ENCODE peak calls at places on chromosomes 3 and 15, in ten cellular contexts. One of them, this sample, is unnamed.

GRCh38 chr3:184523825-184524615 is 37.6 kb upstream of the EPHB3 start:
- DNase-seq in spleen: no peak
- DNase-seq in foreskin fibroblast: peak
- DNase-seq in cardiac muscle cell: no peak
- DNase-seq in astrocyte of the spinal cord: peak
- DNase-seq in CD8-positive, alpha-beta T cell: no peak
- DNase-seq in endothelial cell of umbilical vein: peak
- DNase-seq in lung: no peak
- DNase-seq in bronchial epithelial cell: peak
- DNase-seq in keratinocyte: no peak
- DNase-seq in this sample: no peak

GRCh38 chr15:35481992-35482391 is 64.0 kb downstream of the DPH6 start:
- DNase-seq in spleen: no peak
- DNase-seq in foreskin fibroblast: peak
- DNase-seq in cardiac muscle cell: no peak
- DNase-seq in astrocyte of the spinal cord: peak
- DNase-seq in CD8-positive, alpha-beta T cell: no peak
- DNase-seq in endothelial cell of umbilical vein: peak
- DNase-seq in lung: no peak
- DNase-seq in bronchial epithelial cell: peak
- DNase-seq in keratinocyte: peak
- DNase-seq in this sample: no peak

GRCh38 chr3:171811913-171812321 is 1.6 kb upstream of the PLD1 start:
- DNase-seq in spleen: no peak
- DNase-seq in foreskin fibroblast: peak
- DNase-seq in cardiac muscle cell: no peak
- DNase-seq in astrocyte of the spinal cord: peak
- DNase-seq in CD8-positive, alpha-beta T cell: no peak
- DNase-seq in endothelial cell of umbilical vein: no peak
- DNase-seq in lung: no peak
- DNase-seq in bronchial epithelial cell: peak
- DNase-seq in keratinocyte: no peak
- DNase-seq in this sample: no peak

GRCh38 chr15:66155065-66155464 is 98.5 kb downstream of the MEGF11 start:
- DNase-seq in spleen: no peak
- DNase-seq in foreskin fibroblast: no peak
- DNase-seq in cardiac muscle cell: no peak
- DNase-seq in astrocyte of the spinal cord: no peak
- DNase-seq in CD8-positive, alpha-beta T cell: no peak
- DNase-seq in endothelial cell of umbilical vein: no peak
- DNase-seq in lung: no peak
- DNase-seq in bronchial epithelial cell: no peak
- DNase-seq in keratinocyte: no peak
- DNase-seq in this sample: no peak

GRCh38 chr15:49865925-49866757 is 245.3 kb downstream of the DTWD1 start:
- DNase-seq in spleen: no peak
- DNase-seq in foreskin fibroblast: no peak
- DNase-seq in cardiac muscle cell: no peak
- DNase-seq in astrocyte of the spinal cord: no peak
- DNase-seq in CD8-positive, alpha-beta T cell: no peak
- DNase-seq in endothelial cell of umbilical vein: no peak
- DNase-seq in lung: no peak
- DNase-seq in bronchial epithelial cell: peak
- DNase-seq in keratinocyte: no peak
- DNase-seq in this sample: no peak

GRCh38 chr3:141845407-141846049 is 30.9 kb upstream of the ATP1B3 start:
- DNase-seq in spleen: no peak
- DNase-seq in foreskin fibroblast: no peak
- DNase-seq in cardiac muscle cell: peak
- DNase-seq in astrocyte of the spinal cord: no peak
- DNase-seq in CD8-positive, alpha-beta T cell: peak
- DNase-seq in endothelial cell of umbilical vein: no peak
- DNase-seq in lung: no peak
- DNase-seq in bronchial epithelial cell: no peak
- DNase-seq in keratinocyte: no peak
- DNase-seq in this sample: no peak

GRCh38 chr3:52038227-52038626 is 18.1 kb downstream of the DUSP7 start:
- DNase-seq in spleen: no peak
- DNase-seq in foreskin fibroblast: no peak
- DNase-seq in cardiac muscle cell: no peak
- DNase-seq in astrocyte of the spinal cord: no peak
- DNase-seq in CD8-positive, alpha-beta T cell: no peak
- DNase-seq in endothelial cell of umbilical vein: no peak
- DNase-seq in lung: no peak
- DNase-seq in bronchial epithelial cell: peak
- DNase-seq in keratinocyte: no peak
- DNase-seq in this sample: no peak

GRCh38 chr15:86327230-86327865 is 247.7 kb downstream of the AGBL1 start:
- DNase-seq in spleen: no peak
- DNase-seq in foreskin fibroblast: no peak
- DNase-seq in cardiac muscle cell: no peak
- DNase-seq in astrocyte of the spinal cord: no peak
- DNase-seq in CD8-positive, alpha-beta T cell: no peak
- DNase-seq in endothelial cell of umbilical vein: no peak
- DNase-seq in lung: no peak
- DNase-seq in bronchial epithelial cell: peak
- DNase-seq in keratinocyte: no peak
- DNase-seq in this sample: no peak

GRCh38 chr3:52688266-52688665 is 2.4 kb downstream of the GNL3 start:
- DNase-seq in spleen: no peak
- DNase-seq in foreskin fibroblast: no peak
- DNase-seq in cardiac muscle cell: no peak
- DNase-seq in astrocyte of the spinal cord: no peak
- DNase-seq in CD8-positive, alpha-beta T cell: no peak
- DNase-seq in endothelial cell of umbilical vein: no peak
- DNase-seq in lung: no peak
- DNase-seq in bronchial epithelial cell: peak
- DNase-seq in keratinocyte: no peak
- DNase-seq in this sample: no peak

GRCh38 chr3:82790307-82791097 is 1029.1 kb upstream of the GBE1 start:
- DNase-seq in spleen: peak
- DNase-seq in foreskin fibroblast: no peak
- DNase-seq in cardiac muscle cell: no peak
- DNase-seq in astrocyte of the spinal cord: no peak
- DNase-seq in CD8-positive, alpha-beta T cell: no peak
- DNase-seq in endothelial cell of umbilical vein: no peak
- DNase-seq in lung: no peak
- DNase-seq in bronchial epithelial cell: no peak
- DNase-seq in keratinocyte: no peak
- DNase-seq in this sample: no peak

GRCh38 chr15:92069308-92070244 is 216.1 kb downstream of the SLCO3A1 start:
- DNase-seq in spleen: no peak
- DNase-seq in foreskin fibroblast: no peak
- DNase-seq in cardiac muscle cell: no peak
- DNase-seq in astrocyte of the spinal cord: peak
- DNase-seq in CD8-positive, alpha-beta T cell: peak
- DNase-seq in endothelial cell of umbilical vein: peak
- DNase-seq in lung: peak
- DNase-seq in bronchial epithelial cell: peak
- DNase-seq in keratinocyte: peak
- DNase-seq in this sample: no peak

GRCh38 chr3:126461450-126462070 is 14.1 kb downstream of the ZXDC start:
- DNase-seq in spleen: peak
- DNase-seq in foreskin fibroblast: no peak
- DNase-seq in cardiac muscle cell: no peak
- DNase-seq in astrocyte of the spinal cord: no peak
- DNase-seq in CD8-positive, alpha-beta T cell: no peak
- DNase-seq in endothelial cell of umbilical vein: no peak
- DNase-seq in lung: no peak
- DNase-seq in bronchial epithelial cell: no peak
- DNase-seq in keratinocyte: no peak
- DNase-seq in this sample: no peak

GRCh38 chr15:90838544-90838943 is 29.8 kb upstream of the FURIN start:
- DNase-seq in spleen: peak
- DNase-seq in foreskin fibroblast: no peak
- DNase-seq in cardiac muscle cell: no peak
- DNase-seq in astrocyte of the spinal cord: no peak
- DNase-seq in CD8-positive, alpha-beta T cell: no peak
- DNase-seq in endothelial cell of umbilical vein: no peak
- DNase-seq in lung: no peak
- DNase-seq in bronchial epithelial cell: no peak
- DNase-seq in keratinocyte: no peak
- DNase-seq in this sample: no peak

GRCh38 chr3:177521305-177521704 is 324.0 kb upstream of the TBL1XR1 start:
- DNase-seq in spleen: no peak
- DNase-seq in foreskin fibroblast: no peak
- DNase-seq in cardiac muscle cell: no peak
- DNase-seq in astrocyte of the spinal cord: no peak
- DNase-seq in CD8-positive, alpha-beta T cell: no peak
- DNase-seq in endothelial cell of umbilical vein: no peak
- DNase-seq in lung: peak
- DNase-seq in bronchial epithelial cell: peak
- DNase-seq in keratinocyte: no peak
- DNase-seq in this sample: peak

GRCh38 chr3:129626744-129627349 is 20.4 kb upstream of the PLXND1 start:
- DNase-seq in spleen: peak
- DNase-seq in foreskin fibroblast: peak
- DNase-seq in cardiac muscle cell: peak
- DNase-seq in astrocyte of the spinal cord: no peak
- DNase-seq in CD8-positive, alpha-beta T cell: peak
- DNase-seq in endothelial cell of umbilical vein: peak
- DNase-seq in lung: peak
- DNase-seq in bronchial epithelial cell: peak
- DNase-seq in keratinocyte: no peak
- DNase-seq in this sample: peak
- TF ChIP-seq CTCF in spleen: peak
- TF ChIP-seq CTCF in foreskin fibroblast: no peak
- TF ChIP-seq CTCF in cardiac muscle cell: no peak
- TF ChIP-seq CTCF in astrocyte of the spinal cord: no peak
- TF ChIP-seq CTCF in CD8-positive, alpha-beta T cell: no peak
- TF ChIP-seq CTCF in endothelial cell of umbilical vein: peak
- TF ChIP-seq CTCF in lung: no peak
- TF ChIP-seq CTCF in bronchial epithelial cell: no peak
- TF ChIP-seq CTCF in keratinocyte: no peak
- TF ChIP-seq CTCF in this sample: peak

GRCh38 chr3:169144691-169145090 is 518.8 kb downstream of the MECOM start:
- DNase-seq in spleen: no peak
- DNase-seq in foreskin fibroblast: no peak
- DNase-seq in cardiac muscle cell: no peak
- DNase-seq in astrocyte of the spinal cord: no peak
- DNase-seq in CD8-positive, alpha-beta T cell: no peak
- DNase-seq in endothelial cell of umbilical vein: peak
- DNase-seq in lung: no peak
- DNase-seq in bronchial epithelial cell: peak
- DNase-seq in keratinocyte: no peak
- DNase-seq in this sample: no peak
- H3K4me3 ChIP-seq in spleen: no peak
- H3K4me3 ChIP-seq in foreskin fibroblast: peak
- H3K4me3 ChIP-seq in cardiac muscle cell: no peak
- H3K4me3 ChIP-seq in astrocyte of the spinal cord: peak
- H3K4me3 ChIP-seq in CD8-positive, alpha-beta T cell: no peak
- H3K4me3 ChIP-seq in endothelial cell of umbilical vein: peak
- H3K4me3 ChIP-seq in lung: no peak
- H3K4me3 ChIP-seq in bronchial epithelial cell: peak
- H3K4me3 ChIP-seq in keratinocyte: no peak
- H3K4me3 ChIP-seq in this sample: peak

GRCh38 chr3:70224337-70224736 is 88.1 kb downstream of the MDFIC2 start:
- DNase-seq in spleen: no peak
- DNase-seq in foreskin fibroblast: no peak
- DNase-seq in cardiac muscle cell: no peak
- DNase-seq in astrocyte of the spinal cord: no peak
- DNase-seq in CD8-positive, alpha-beta T cell: no peak
- DNase-seq in endothelial cell of umbilical vein: no peak
- DNase-seq in lung: no peak
- DNase-seq in bronchial epithelial cell: no peak
- DNase-seq in keratinocyte: no peak
- DNase-seq in this sample: no peak

GRCh38 chr3:70227437-70227836 is 85.0 kb downstream of the MDFIC2 start:
- DNase-seq in spleen: no peak
- DNase-seq in foreskin fibroblast: no peak
- DNase-seq in cardiac muscle cell: no peak
- DNase-seq in astrocyte of the spinal cord: no peak
- DNase-seq in CD8-positive, alpha-beta T cell: no peak
- DNase-seq in endothelial cell of umbilical vein: no peak
- DNase-seq in lung: no peak
- DNase-seq in bronchial epithelial cell: no peak
- DNase-seq in keratinocyte: no peak
- DNase-seq in this sample: no peak

DNA sequence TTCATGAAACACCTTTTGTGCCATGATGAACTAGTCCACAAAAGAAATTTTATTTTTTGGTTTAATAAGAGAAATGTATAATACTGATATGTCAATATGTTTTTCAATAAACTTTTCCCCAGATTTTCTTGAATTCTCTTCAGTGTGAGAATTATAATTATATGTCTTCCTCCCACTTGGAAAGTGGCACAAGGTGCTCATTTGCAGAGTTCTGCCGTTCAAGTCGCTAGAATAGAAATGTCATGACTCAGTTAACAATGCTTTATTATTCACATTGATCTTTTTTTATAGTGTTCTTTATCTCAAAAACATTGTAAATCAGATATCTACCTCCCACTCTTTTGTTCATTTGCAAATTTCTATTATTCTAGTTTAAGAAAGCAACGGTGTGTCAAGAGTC is 87.3 kb downstream of the MDFIC2 start:
- DNase-seq in spleen: no peak
- DNase-seq in foreskin fibroblast: no peak
- DNase-seq in cardiac muscle cell: no peak
- DNase-seq in astrocyte of the spinal cord: no peak
- DNase-seq in CD8-positive, alpha-beta T cell: no peak
- DNase-seq in endothelial cell of umbilical vein: no peak
- DNase-seq in lung: no peak
- DNase-seq in bronchial epithelial cell: no peak
- DNase-seq in keratinocyte: no peak
- DNase-seq in this sample: no peak
- TF ChIP-seq CTCF in spleen: no peak
- TF ChIP-seq CTCF in foreskin fibroblast: no peak
- TF ChIP-seq CTCF in cardiac muscle cell: no peak
- TF ChIP-seq CTCF in astrocyte of the spinal cord: no peak
- TF ChIP-seq CTCF in CD8-positive, alpha-beta T cell: no peak
- TF ChIP-seq CTCF in endothelial cell of umbilical vein: no peak
- TF ChIP-seq CTCF in lung: no peak
- TF ChIP-seq CTCF in bronchial epithelial cell: no peak
- TF ChIP-seq CTCF in keratinocyte: no peak
- TF ChIP-seq CTCF in this sample: no peak

DNA sequence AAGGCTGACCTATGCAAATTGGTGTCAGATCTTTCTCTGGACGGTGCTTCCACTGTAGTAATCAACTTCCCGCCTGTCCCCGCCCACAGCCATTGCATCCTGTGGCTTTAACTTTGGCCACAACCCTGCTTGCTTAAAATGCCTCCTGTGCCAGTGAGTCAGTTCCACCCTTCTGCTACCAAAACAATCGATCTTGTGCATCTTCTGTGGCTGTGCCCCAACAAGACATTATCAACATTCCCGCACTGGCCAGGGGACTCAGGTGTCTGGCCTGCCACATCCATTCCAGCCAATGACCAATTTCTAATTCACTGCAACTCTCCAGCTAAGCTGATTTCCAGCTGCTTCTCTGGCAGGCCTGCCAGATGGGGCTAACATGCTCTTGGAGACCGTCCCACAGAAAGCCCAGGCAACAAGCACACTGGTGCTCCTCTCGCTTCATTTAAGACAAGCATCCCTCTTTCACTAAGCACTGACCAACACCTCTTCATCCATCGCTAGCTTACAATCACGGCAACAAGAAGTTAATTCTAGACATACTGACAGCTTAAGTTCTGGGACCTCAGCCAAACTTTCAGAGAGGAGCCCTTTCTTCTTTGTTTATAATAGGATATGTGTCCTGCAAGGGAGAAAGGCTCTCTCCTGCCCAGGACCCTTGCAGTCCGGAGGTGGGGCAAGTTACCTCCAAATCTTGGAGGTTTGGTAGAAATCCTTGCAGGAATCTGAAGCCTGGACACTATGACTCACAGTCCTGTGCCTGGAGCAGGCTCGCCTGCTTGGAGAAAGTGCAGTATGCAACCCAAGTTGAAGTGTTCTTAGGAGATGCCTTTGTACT is 6.7 kb downstream of the CA12 start:
- DNase-seq in spleen: peak
- DNase-seq in foreskin fibroblast: peak
- DNase-seq in cardiac muscle cell: peak
- DNase-seq in astrocyte of the spinal cord: peak
- DNase-seq in CD8-positive, alpha-beta T cell: no peak
- DNase-seq in endothelial cell of umbilical vein: peak
- DNase-seq in lung: no peak
- DNase-seq in bronchial epithelial cell: peak
- DNase-seq in keratinocyte: no peak
- DNase-seq in this sample: peak
- H3K4me3 ChIP-seq in spleen: no peak
- H3K4me3 ChIP-seq in foreskin fibroblast: no peak
- H3K4me3 ChIP-seq in cardiac muscle cell: no peak
- H3K4me3 ChIP-seq in astrocyte of the spinal cord: no peak
- H3K4me3 ChIP-seq in CD8-positive, alpha-beta T cell: no peak
- H3K4me3 ChIP-seq in endothelial cell of umbilical vein: no peak
- H3K4me3 ChIP-seq in lung: no peak
- H3K4me3 ChIP-seq in bronchial epithelial cell: no peak
- H3K4me3 ChIP-seq in keratinocyte: no peak
- H3K4me3 ChIP-seq in this sample: no peak